ENCODE peak calls at places on chromosomes 16 and 17, in six cellular contexts. P, M, J, K, R and E are unnamed samples.
A peak's percentile ranks its signal among the peaks of the same experiment; 100 is the strongest.

GRCh38 chr16:57797526-57798266 is 4.6 kb downstream of the KIFC3 start:
- DNase-seq in J (peak; percentile 78), R (no peak), K (no peak), M (no peak), P (no peak), E (no peak)

GRCh38 chr16:81551141-81551808 is 106.7 kb downstream of the CMIP start:
- DNase-seq in J (peak; percentile 87), M (no peak), R (no peak), P (peak; percentile 71), K (no peak), E (no peak)

GRCh38 chr16:85519540-85520231 is 93.4 kb upstream of the GSE1 start:
- DNase-seq in K (no peak), M (no peak), P (no peak), J (no peak), R (no peak), E (no peak)

GRCh38 chr16:1428511-1428910 is 2.4 kb upstream of the PERCC1 start:
- DNase-seq in P (peak; percentile 68), R (no peak), M (peak; percentile 68), K (no peak), J (no peak), E (no peak)

GRCh38 chr17:2977157-2977556 is 86.2 kb downstream of the OR1D5 start:
- DNase-seq in P (no peak), R (no peak), J (no peak), K (no peak), M (no peak), E (no peak)

GRCh38 chr16:72752004-72752695 is 295.8 kb downstream of the ZFHX3 start:
- DNase-seq in R (no peak), K (no peak), J (no peak), M (no peak), P (no peak), E (no peak)

GRCh38 chr17:46771601-46772012 is 46.9 kb downstream of the WNT3 start:
- DNase-seq in K (no peak), J (no peak), R (no peak), P (peak; percentile 34), M (no peak), E (no peak)

GRCh38 chr17:77028900-77029299 is 111.9 kb upstream of the SEC14L1 start:
- DNase-seq in R (no peak), K (no peak), J (no peak), P (no peak), M (no peak), E (no peak)

GRCh38 chr16:47211218-47211617 is 67.5 kb upstream of the NETO2 start:
- DNase-seq in R (no peak), P (no peak), K (no peak), M (no peak), J (no peak), E (no peak)

GRCh38 chr17:78991017-78991783 is 11.5 kb upstream of the LGALS3BP start:
- DNase-seq in K (no peak), J (no peak), M (no peak), R (no peak), P (no peak), E (no peak)

GRCh38 chr17:51346218-51346982 is 86.1 kb downstream of the UTP18 start:
- DNase-seq in P (no peak), R (no peak), M (no peak), K (no peak), J (no peak), E (no peak)

GRCh38 chr17:19301973-19302372 is 60.5 kb downstream of the B9D1 start:
- DNase-seq in R (no peak), M (no peak), J (no peak), P (no peak), K (no peak), E (no peak)

GRCh38 chr16:68704232-68704867 is 32.7 kb upstream of the CDH1 start:
- DNase-seq in J (peak; percentile 84), K (peak; percentile 29), M (peak; percentile 62), R (peak; percentile 38), P (peak; percentile 67), E (peak; percentile 13)

GRCh38 chr17:35742496-35742895 is 10.5 kb downstream of the GAS2L2 start:
- DNase-seq in R (no peak), J (no peak), M (no peak), P (no peak), K (no peak), E (no peak)

GRCh38 chr16:77059441-77059840 is 131.5 kb upstream of the MON1B start:
- DNase-seq in J (no peak), R (no peak), M (no peak), K (no peak), P (no peak), E (no peak)

GRCh38 chr16:28181557-28181914 is 30.2 kb downstream of the XPO6 start:
- DNase-seq in P (peak; percentile 19), J (peak; percentile 81), K (peak; percentile 31), M (no peak), R (peak; percentile 80), E (peak; percentile 79)

GRCh38 chr16:75402821-75403475 is 30.4 kb downstream of the CFDP1 start:
- DNase-seq in M (no peak), J (peak; percentile 60), P (peak; percentile 55), K (no peak), R (no peak), E (no peak)

GRCh38 chr16:50259334-50260205 is 6.8 kb upstream of the ADCY7 start:
- DNase-seq in R (no peak), K (no peak), J (no peak), M (peak; percentile 35), P (no peak), E (no peak)

GRCh38 chr17:50905460-50905803 is 39.3 kb upstream of the TOB1 start:
- DNase-seq in K (no peak), P (no peak), M (no peak), R (no peak), J (no peak), E (no peak)

GRCh38 chr17:81387235-81388060 is 7.8 kb upstream of the BAHCC1 start:
- DNase-seq in M (peak; percentile 45), J (no peak), R (no peak), P (no peak), K (peak; percentile 82), E (no peak)

GRCh38 chr17:67095803-67096202 is 51.4 kb downstream of the CACNG1 start:
- DNase-seq in M (no peak), R (no peak), P (no peak), K (no peak), J (peak; percentile 57), E (no peak)

GRCh38 chr17:74584714-74585113 is 7.4 kb downstream of the CD300LD start:
- DNase-seq in R (no peak), J (no peak), M (no peak), K (no peak), P (no peak), E (no peak)

GRCh38 chr17:57166803-57167202 is 81.8 kb downstream of the AKAP1 start:
- DNase-seq in R (no peak), K (no peak), J (peak; percentile 63), M (no peak), P (no peak), E (no peak)

GRCh38 chr17:72425796-72426173 is 305.0 kb downstream of the SOX9 start:
- DNase-seq in P (no peak), R (no peak), M (no peak), J (no peak), K (no peak), E (no peak)

GRCh38 chr17:28926366-28926765 is 23.5 kb upstream of the DHRS13 start:
- DNase-seq in R (no peak), M (no peak), J (no peak), P (no peak), K (no peak), E (no peak)

GRCh38 chr17:38981640-38982039 is 14.4 kb upstream of the FBXO47 start:
- DNase-seq in R (no peak), M (no peak), K (no peak), P (no peak), J (no peak), E (no peak)